ENCODE peak calls at places on chromosomes 4 and X, in four cellular contexts. X is mammary epithelial cell, B is PC-9, D is lung. U is an unnamed sample.
A peak's percentile ranks its signal among the peaks of the same experiment; 100 is the strongest.

GRCh38 chr4:107392951-107393350 is 327.1 kb downstream of the PAPSS1 start:
- DNase-seq in X (no peak), B (no peak), D (no peak), U (no peak)

GRCh38 chr4:82630079-82630478 is 68.3 kb upstream of the TMEM150C start:
- DNase-seq in X (no peak), B (no peak), D (no peak), U (no peak)

GRCh38 chrX:102624105-102624504 is 24.8 kb downstream of the ARMCX5 start:
- DNase-seq in X (no peak), B (no peak), D (no peak), U (no peak)

GRCh38 chrX:19585370-19586082 is 70.2 kb upstream of the MAP3K15 start:
- DNase-seq in X (no peak), B (peak; percentile 5), D (no peak), U (no peak)

GRCh38 chrX:34884693-34885277 is 57.8 kb upstream of the FAM47B start:
- DNase-seq in X (peak; percentile 80), B (no peak), D (no peak), U (no peak)

GRCh38 chr4:119632216-119632615 is 3.6 kb upstream of the PDE5A start:
- DNase-seq in X (peak; percentile 25), B (no peak), D (no peak), U (no peak)

GRCh38 chrX:118569676-118570075 is 74.1 kb downstream of the DOCK11 start:
- DNase-seq in X (peak; percentile 13), B (no peak), D (no peak), U (no peak)

GRCh38 chrX:155179343-155179997 is 36.8 kb upstream of the VBP1 start:
- DNase-seq in X (peak; percentile 4), B (no peak), D (no peak), U (no peak)

GRCh38 chr4:185834088-185834487 is 22.1 kb upstream of the SORBS2 start:
- DNase-seq in X (no peak), B (no peak), D (no peak), U (no peak)

GRCh38 chr4:185835336-185835735 is 23.3 kb upstream of the SORBS2 start:
- DNase-seq in X (no peak), B (no peak), D (no peak), U (no peak)

GRCh38 chr4:185835814-185836213 is 23.8 kb upstream of the SORBS2 start:
- DNase-seq in X (no peak), B (no peak), D (no peak), U (no peak)

GRCh38 chr4:185833055-185833598 is 21.1 kb upstream of the SORBS2 start:
- DNase-seq in X (peak; percentile 3), B (no peak), D (no peak), U (no peak)

GRCh38 chr4:185834778-185835177 is 22.8 kb upstream of the SORBS2 start:
- DNase-seq in X (no peak), B (no peak), D (no peak), U (no peak)
- H3K4me1 ChIP-seq in X (peaks cover 24% of the 10 kb centered on the region), B (peaks cover 20% of the 10 kb centered on the region), D (peaks cover 6% of the 10 kb centered on the region), U (peaks cover 2% of the 10 kb centered on the region)

GRCh38 chr4:3409571-3410091 is 32.1 kb upstream of the HGFAC start:
- DNase-seq in X (no peak), B (no peak), D (no peak), U (no peak)
- H3K4me1 ChIP-seq in X (no peaks in the 10 kb centered on the region), B (no peaks in the 10 kb centered on the region), D (peaks cover 1% of the 10 kb centered on the region), U (no peaks in the 10 kb centered on the region)

GRCh38 chr4:168696828-168697227 is 200.0 kb downstream of the PALLD start:
- DNase-seq in X (no peak), B (no peak), D (no peak), U (no peak)
- H3K4me1 ChIP-seq in X (no peaks in the 10 kb centered on the region), B (peaks cover 13% of the 10 kb centered on the region), D (peaks cover 2% of the 10 kb centered on the region), U (no peaks in the 10 kb centered on the region)

DNA sequence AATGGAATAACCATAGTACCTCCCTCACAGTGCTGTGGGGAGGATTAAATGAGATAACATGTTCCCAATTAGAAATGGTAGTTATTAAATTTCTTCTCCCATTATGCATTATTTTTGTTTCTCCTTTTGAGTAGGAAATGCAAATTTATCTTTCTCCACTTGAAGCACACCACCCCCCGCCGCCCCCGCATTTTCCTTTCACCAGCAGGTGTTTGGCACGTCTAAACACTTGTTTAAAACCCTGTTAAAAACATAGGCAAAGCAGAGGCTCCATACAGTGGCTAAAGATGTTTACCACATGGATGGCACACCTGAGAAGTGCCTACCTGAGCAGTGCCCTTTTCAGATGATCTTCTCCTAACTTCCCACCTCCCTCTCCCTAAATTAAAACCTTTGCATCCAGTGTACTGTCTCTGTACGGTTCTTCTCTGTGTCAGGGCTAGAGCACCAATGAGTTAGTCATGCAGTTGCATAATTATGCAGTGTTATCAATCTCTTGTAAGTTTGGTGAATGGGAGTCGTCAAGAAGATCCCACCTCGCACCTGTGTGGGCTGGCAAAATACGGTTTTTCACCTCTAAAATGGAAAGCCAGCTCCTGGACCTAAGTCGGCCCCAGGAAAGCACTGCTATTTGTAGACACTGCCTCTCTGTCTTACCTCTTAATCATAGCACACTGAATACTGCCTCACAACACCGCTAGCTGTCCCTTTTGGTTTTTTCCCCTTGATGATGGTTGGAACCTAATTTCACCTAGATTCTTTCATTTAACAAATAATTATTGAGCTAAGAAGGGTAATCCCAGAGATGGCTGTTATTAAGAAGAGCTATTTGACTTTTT is 122.0 kb downstream of the CT47B1 start:
- DNase-seq in X (no peak), B (no peak), D (no peak), U (no peak)
- H3K4me1 ChIP-seq in X (no peaks in the 10 kb centered on the region), B (peaks cover 20% of the 10 kb centered on the region), D (no peaks in the 10 kb centered on the region), U (no peaks in the 10 kb centered on the region)

GRCh38 chr4:158812133-158812532 is 43.3 kb downstream of the FNIP2 start:
- DNase-seq in X (no peak), B (no peak), D (no peak), U (no peak)
- H3K4me1 ChIP-seq in X (peaks cover 27% of the 10 kb centered on the region), B (peaks cover 31% of the 10 kb centered on the region), D (peaks cover 10% of the 10 kb centered on the region), U (peaks cover 2% of the 10 kb centered on the region)

DNA sequence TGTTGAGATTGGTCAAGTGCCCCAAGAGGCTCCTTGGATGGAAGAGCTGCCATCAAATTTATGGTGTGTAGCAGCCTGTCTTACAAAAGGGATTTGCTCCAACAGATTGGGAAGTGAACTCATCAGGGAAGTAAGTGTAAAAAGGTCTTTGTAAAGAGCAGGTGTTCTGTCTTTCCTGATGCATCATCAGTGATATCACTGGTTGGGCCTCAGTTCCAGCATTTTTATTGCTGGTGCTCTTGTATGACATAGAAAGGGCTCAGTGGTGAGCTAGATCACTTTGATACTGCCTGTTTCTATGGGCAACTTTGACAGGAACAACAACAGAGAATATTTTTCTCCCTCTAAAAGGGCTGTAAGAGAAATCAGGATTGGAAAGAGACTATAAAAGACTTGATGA is 8.7 kb upstream of the GABRE start:
- DNase-seq in X (peak; percentile 49), B (no peak), D (no peak), U (no peak)
- H3K4me1 ChIP-seq in X (peaks cover 54% of the 10 kb centered on the region), B (peaks cover 69% of the 10 kb centered on the region), D (peaks cover 4% of the 10 kb centered on the region), U (no peaks in the 10 kb centered on the region)